ENCODE peak calls at places on chromosome 5, in five cellular contexts. Q is epithelial cell of esophagus, U is HuH-7.5, H is GM10248, S is HepG2. W is an unnamed sample.

GRCh38 chr5:179906795-179907569 is 715 bp downstream of the TBC1D9B start:
- DNase-seq in Q (peak), U (no peak), H (no peak), S (no peak), W (no peak)

GRCh38 chr5:161230222-161230621 is 316.3 kb downstream of the GABRB2 start:
- DNase-seq in U (no peak), S (no peak), H (no peak), Q (peak), W (no peak)

GRCh38 chr5:150053231-150053626 is 33.1 kb downstream of the CSF1R start:
- DNase-seq in Q (peak), S (no peak), H (no peak), U (no peak), W (no peak)

GRCh38 chr5:16428359-16428758 is 37.2 kb downstream of the ZNF622 start:
- DNase-seq in U (no peak), H (no peak), S (no peak), Q (no peak), W (no peak)

GRCh38 chr5:38809388-38810359 is 36.1 kb upstream of the OSMR start:
- DNase-seq in Q (peak), H (peak), S (peak), U (peak), W (peak)

GRCh38 chr5:177447611-177448243 is 1.1 kb downstream of the PRR7 start:
- DNase-seq in H (no peak), U (no peak), Q (peak), S (peak), W (no peak)

GRCh38 chr5:132556511-132557424 is at the start of gene RAD50:
- DNase-seq in Q (peak), H (peak), S (peak), U (peak), W (peak)

GRCh38 chr5:139711067-139711851 is 63.1 kb downstream of the CXXC5 start:
- DNase-seq in U (no peak), S (no peak), H (peak), Q (peak), W (peak)

GRCh38 chr5:35780236-35780635 is 76.5 kb upstream of the IL7R start:
- DNase-seq in Q (no peak), U (no peak), S (no peak), H (no peak), W (no peak)

GRCh38 chr5:40022057-40022456 is 597.3 kb upstream of the DAB2 start:
- DNase-seq in U (no peak), S (no peak), H (no peak), Q (peak), W (no peak)

GRCh38 chr5:138944527-138945322 is 69.6 kb upstream of the LRRTM2 start:
- DNase-seq in S (no peak), H (no peak), U (no peak), Q (no peak), W (no peak)

GRCh38 chr5:127848098-127848497 is 144.9 kb downstream of the CCDC192 start:
- DNase-seq in S (no peak), U (no peak), H (no peak), Q (no peak), W (no peak)

GRCh38 chr5:140351609-140352334 is 5.4 kb upstream of the HBEGF start:
- DNase-seq in S (peak), Q (peak), H (peak), U (peak), W (peak)

GRCh38 chr5:125058185-125058826 is 311.9 kb upstream of the ZNF608 start:
- DNase-seq in Q (no peak), H (no peak), S (no peak), U (no peak), W (peak)

GRCh38 chr5:156942064-156942463 is 21.0 kb downstream of the TIMD4 start:
- DNase-seq in H (peak), S (no peak), Q (no peak), U (no peak), W (no peak)

GRCh38 chr5:78649816-78650561 is 1.4 kb upstream of the LHFPL2 start:
- DNase-seq in Q (no peak), H (no peak), S (peak), U (no peak), W (no peak)

GRCh38 chr5:93600409-93601052 is 17.5 kb downstream of the NR2F1 start:
- DNase-seq in H (no peak), U (no peak), S (no peak), Q (no peak), W (no peak)

GRCh38 chr5:78518365-78519197 is 130.0 kb downstream of the LHFPL2 start:
- DNase-seq in Q (peak), H (no peak), S (peak), U (peak), W (no peak)

GRCh38 chr5:169160405-169160901 is 140.5 kb downstream of the SLIT3 start:
- DNase-seq in Q (peak), U (no peak), H (no peak), S (no peak), W (no peak)

GRCh38 chr5:23684103-23684502 is 176.7 kb downstream of the PRDM9 start:
- DNase-seq in U (no peak), S (no peak), H (no peak), Q (no peak), W (no peak)

GRCh38 chr5:170791325-170791954 is 7.9 kb downstream of the GABRP start:
- DNase-seq in H (peak), S (peak), Q (peak), U (peak), W (peak)

GRCh38 chr5:19322716-19323485 is 665.1 kb downstream of the CDH18 start:
- DNase-seq in Q (peak), U (peak), H (no peak), S (no peak), W (no peak)

GRCh38 chr5:179805529-179806249 is 977 bp downstream of the MGAT4B start:
- DNase-seq in S (no peak), Q (peak), H (peak), U (peak), W (no peak)

W was measured in NCI-H1930.